ENCODE peak calls at places on chromosomes 3 and 15, in eight cellular contexts. N, S, Y, B, J, U, V and P are unnamed samples. For H3K4me1, the result is how much of the 10 kb centered on the place peaks cover.

GRCh38 chr3:173943264-173943663 is 545.7 kb downstream of the NLGN1 start:
- DNase-seq in N (no peak), S (no peak), Y (no peak), B (no peak), J (no peak), U (no peak), V (no peak), P (no peak)

GRCh38 chr3:52481819-52482521 is 13.2 kb upstream of the STAB1 start:
- DNase-seq in N (no peak), S (no peak), Y (peak), B (no peak), J (no peak), U (no peak), V (no peak), P (peak)

GRCh38 chr3:45887285-45887684 is 942 bp downstream of the CCR9 start:
- DNase-seq in N (no peak), S (no peak), Y (no peak), B (no peak), J (no peak), U (no peak), V (no peak), P (no peak)

GRCh38 chr3:158434412-158435038 is 136.5 kb upstream of the MLF1 start:
- DNase-seq in N (peak), S (peak), Y (no peak), B (peak), J (peak), U (peak), V (peak), P (peak)

GRCh38 chr3:87228316-87228715 is 1.2 kb downstream of the CHMP2B start:
- DNase-seq in N (no peak), S (no peak), Y (no peak), B (no peak), J (no peak), U (no peak), V (peak), P (no peak)

GRCh38 chr3:194281766-194282165 is 69.4 kb downstream of the CPN2 start:
- DNase-seq in N (no peak), S (no peak), Y (no peak), B (no peak), J (no peak), U (no peak), V (no peak), P (no peak)

GRCh38 chr3:177744873-177745646 is 547.8 kb upstream of the TBL1XR1 start:
- DNase-seq in N (no peak), S (peak), Y (no peak), B (no peak), J (no peak), U (no peak), V (no peak), P (no peak)

GRCh38 chr3:38907426-38907825 is 91.4 kb upstream of the SCN10A start:
- DNase-seq in N (no peak), S (no peak), Y (no peak), B (no peak), J (no peak), U (no peak), V (no peak), P (no peak)

GRCh38 chr3:160556141-160556540 is 9.2 kb downstream of the KPNA4 start:
- DNase-seq in N (no peak), S (no peak), Y (no peak), B (no peak), J (no peak), U (no peak), V (no peak), P (no peak)

GRCh38 chr3:135458539-135458938 is 507.0 kb upstream of the PPP2R3A start:
- DNase-seq in N (no peak), S (no peak), Y (no peak), B (no peak), J (no peak), U (no peak), V (no peak), P (no peak)

GRCh38 chr3:177624523-177625495 is 427.5 kb upstream of the TBL1XR1 start:
- DNase-seq in N (no peak), S (no peak), Y (no peak), B (no peak), J (no peak), U (no peak), V (peak), P (no peak)

GRCh38 chr3:149547954-149548728 is 73.6 kb downstream of the TM4SF4 start:
- DNase-seq in N (peak), S (peak), Y (peak), B (no peak), J (peak), U (peak), V (no peak), P (no peak)

GRCh38 chr3:142925140-142925539 is 36.3 kb upstream of the PCOLCE2 start:
- DNase-seq in N (no peak), S (no peak), Y (no peak), B (no peak), J (no peak), U (no peak), V (no peak), P (no peak)

GRCh38 chr15:92034227-92034626 is 180.7 kb downstream of the SLCO3A1 start:
- DNase-seq in N (no peak), S (no peak), Y (no peak), B (no peak), J (no peak), U (no peak), V (no peak), P (no peak)

GRCh38 chr3:882526-882925 is 210.3 kb upstream of the CNTN6 start:
- DNase-seq in N (no peak), S (no peak), Y (no peak), B (no peak), J (no peak), U (no peak), V (no peak), P (no peak)

GRCh38 chr3:126208618-126209256 is 28.4 kb upstream of the ALDH1L1 start:
- DNase-seq in N (peak), S (peak), Y (peak), B (peak), J (peak), U (peak), V (peak), P (no peak)

GRCh38 chr3:71446260-71446659 is 137.3 kb downstream of the FOXP1 start:
- DNase-seq in N (no peak), S (no peak), Y (no peak), B (no peak), J (no peak), U (no peak), V (no peak), P (no peak)

GRCh38 chr3:45524605-45525004 is 69.9 kb upstream of the LIMD1 start:
- DNase-seq in N (no peak), S (no peak), Y (no peak), B (no peak), J (no peak), U (no peak), V (no peak), P (no peak)

GRCh38 chr3:48423241-48423882 is 6.5 kb downstream of the PLXNB1 start:
- DNase-seq in N (no peak), S (no peak), Y (no peak), B (no peak), J (no peak), U (no peak), V (no peak), P (no peak)

GRCh38 chr15:86653344-86654192 is 573.9 kb downstream of the AGBL1 start:
- DNase-seq in N (no peak), S (no peak), Y (no peak), B (no peak), J (no peak), U (no peak), V (peak), P (no peak)

GRCh38 chr3:194196876-194197275 is 60.9 kb downstream of the HES1 start:
- DNase-seq in N (no peak), S (no peak), Y (no peak), B (no peak), J (no peak), U (no peak), V (no peak), P (no peak)

GRCh38 chr3:47612178-47612577 is 33.5 kb upstream of the CSPG5 start:
- DNase-seq in N (no peak), S (no peak), Y (no peak), B (no peak), J (no peak), U (no peak), V (no peak), P (no peak)

GRCh38 chr3:42750834-42751233 is 22.2 kb downstream of the CCDC13 start:
- DNase-seq in N (no peak), S (peak), Y (no peak), B (no peak), J (no peak), U (no peak), V (no peak), P (no peak)

GRCh38 chr3:129016366-129016724 is 15.2 kb downstream of the EFCC1 start:
- DNase-seq in N (no peak), S (peak), Y (no peak), B (no peak), J (no peak), U (no peak), V (peak), P (no peak)

GRCh38 chr3:46926871-46927717 is 49.5 kb downstream of the CCDC12 start:
- DNase-seq in N (no peak), S (peak), Y (peak), B (no peak), J (no peak), U (no peak), V (peak), P (no peak)

GRCh38 chr3:39166134-39166710 is 12.8 kb upstream of the CSRNP1 start:
- DNase-seq in N (no peak), S (no peak), Y (no peak), B (no peak), J (no peak), U (peak), V (no peak), P (no peak)

GRCh38 chr3:53845103-53845880 is 927 bp downstream of the CHDH start:
- DNase-seq in N (peak), S (peak), Y (peak), B (peak), J (peak), U (peak), V (peak), P (peak)

GRCh38 chr3:197394464-197395321 is 96.3 kb upstream of the DLG1 start:
- DNase-seq in N (peak), S (peak), Y (peak), B (peak), J (no peak), U (peak), V (peak), P (no peak)

GRCh38 chr3:186413615-186414415 is 51.8 kb upstream of the DGKG start:
- DNase-seq in N (no peak), S (peak), Y (peak), B (no peak), J (peak), U (peak), V (peak), P (no peak)

GRCh38 chr3:125052671-125053303 is 3.0 kb downstream of the HEG1 start:
- DNase-seq in N (no peak), S (no peak), Y (no peak), B (no peak), J (no peak), U (no peak), V (no peak), P (no peak)

GRCh38 chr3:42492508-42493080 is 9.8 kb upstream of the VIPR1 start:
- DNase-seq in N (peak), S (no peak), Y (no peak), B (no peak), J (no peak), U (no peak), V (no peak), P (no peak)

GRCh38 chr3:138941259-138941885 is 5.6 kb downstream of the FOXL2 start:
- DNase-seq in N (no peak), S (no peak), Y (no peak), B (peak), J (peak), U (no peak), V (peak), P (no peak)
- H3K4me1 ChIP-seq in N (half or more), S (half or more), Y (under half), B (under half), J (under half), U (under half), V (under half), P (under half)

GRCh38 chr3:69181592-69182211 is 59.3 kb upstream of the LMOD3 start:
- DNase-seq in N (no peak), S (no peak), Y (no peak), B (no peak), J (no peak), U (no peak), V (peak), P (no peak)
- H3K27ac ChIP-seq in N (no peak), S (peak), Y (no peak), B (no peak), J (no peak), U (no peak), V (no peak), P (no peak)

DNA sequence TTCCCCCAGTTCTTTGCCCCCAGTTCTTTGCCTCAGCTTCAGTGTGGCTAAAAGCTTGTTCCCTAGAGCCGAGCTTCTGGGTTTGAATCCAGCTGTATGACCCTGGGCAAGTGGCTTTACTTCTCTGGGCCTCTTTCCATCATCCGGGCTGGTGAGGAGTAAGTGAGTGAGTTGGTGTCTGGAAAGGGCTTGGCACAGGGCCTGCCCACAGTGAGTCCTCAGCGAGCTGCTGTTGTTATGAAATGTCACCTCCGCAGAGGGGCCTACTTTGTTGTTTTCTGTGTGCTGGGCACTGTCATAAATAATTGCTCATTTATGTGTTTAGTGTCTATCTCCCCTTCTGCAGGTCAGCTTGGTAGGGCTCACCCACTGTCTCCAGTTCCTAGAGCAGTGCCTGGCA is 31.7 kb downstream of the SLC6A6 start:
- DNase-seq in N (no peak), S (peak), Y (peak), B (no peak), J (no peak), U (no peak), V (no peak), P (no peak)
- H3K4me1 ChIP-seq in N (half or more), S (half or more), Y (half or more), B (under half), J (under half), U (under half), V (under half), P (under half)

GRCh38 chr3:99049164-99049563 is 147.7 kb upstream of the DCBLD2 start:
- DNase-seq in N (no peak), S (no peak), Y (no peak), B (no peak), J (no peak), U (no peak), V (no peak), P (no peak)
- H3K27ac ChIP-seq in N (no peak), S (no peak), Y (no peak), B (no peak), J (no peak), U (no peak), V (no peak), P (no peak)

GRCh38 chr3:36991147-36991546 is 1.8 kb downstream of the EPM2AIP1 start:
- DNase-seq in N (no peak), S (no peak), Y (no peak), B (no peak), J (no peak), U (no peak), V (no peak), P (no peak)
- H3K4me1 ChIP-seq in N (half or more), S (half or more), Y (half or more), B (under half), J (under half), U (under half), V (under half), P (under half)

DNA sequence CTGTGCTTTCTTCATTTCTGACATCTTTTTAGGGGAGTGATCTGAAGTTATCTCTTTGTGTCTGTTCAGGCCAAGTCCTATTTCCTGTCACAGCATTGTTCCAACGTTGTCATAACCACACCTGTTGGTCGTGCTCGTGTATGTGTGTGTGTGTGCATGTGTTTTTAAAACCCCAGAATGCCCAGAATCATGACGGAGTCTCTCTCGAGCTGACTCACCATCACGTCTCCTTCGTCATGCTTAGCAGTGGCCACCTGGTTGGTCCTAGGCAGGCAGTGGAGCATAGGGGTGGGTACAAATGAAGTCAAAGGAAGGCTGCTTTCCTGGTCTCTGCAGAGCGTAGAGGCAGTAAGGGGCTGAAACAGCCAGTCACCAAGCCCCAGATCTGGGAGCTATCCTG is 126.8 kb upstream of the ABHD17C start:
- DNase-seq in N (peak), S (no peak), Y (no peak), B (no peak), J (no peak), U (no peak), V (no peak), P (no peak)
- H3K27ac ChIP-seq in N (no peak), S (no peak), Y (no peak), B (no peak), J (no peak), U (no peak), V (no peak), P (no peak)

GRCh38 chr3:56917337-56917697 is 115.6 kb upstream of the ARHGEF3 start:
- DNase-seq in N (no peak), S (no peak), Y (no peak), B (no peak), J (no peak), U (no peak), V (no peak), P (no peak)

GRCh38 chr3:56916697-56917336 is 115.1 kb upstream of the ARHGEF3 start:
- DNase-seq in N (no peak), S (no peak), Y (no peak), B (no peak), J (no peak), U (no peak), V (no peak), P (no peak)

GRCh38 chr3:56919797-56920195 is 118.0 kb upstream of the ARHGEF3 start:
- DNase-seq in N (no peak), S (no peak), Y (no peak), B (no peak), J (no peak), U (no peak), V (no peak), P (no peak)

GRCh38 chr3:56919137-56919796 is 117.5 kb upstream of the ARHGEF3 start:
- DNase-seq in N (no peak), S (no peak), Y (no peak), B (no peak), J (no peak), U (no peak), V (no peak), P (no peak)

GRCh38 chr3:56917740-56918568 is 116.2 kb upstream of the ARHGEF3 start:
- DNase-seq in N (no peak), S (no peak), Y (no peak), B (no peak), J (no peak), U (no peak), V (no peak), P (no peak)
- H3K4me1 ChIP-seq in N (under half), S (half or more), Y (under half), B (under half), J (under half), U (under half), V (under half), P (under half)

GRCh38 chr15:41558400-41559238 is at the start of gene TYRO3:
- DNase-seq in N (peak), S (peak), Y (peak), B (no peak), J (peak), U (peak), V (peak), P (no peak)

GRCh38 chr15:41557673-41558399 is 1.2 kb upstream of the TYRO3 start:
- DNase-seq in N (peak), S (peak), Y (peak), B (peak), J (peak), U (peak), V (peak), P (no peak)

GRCh38 chr15:41559489-41560177 is 621 bp downstream of the TYRO3 start:
- DNase-seq in N (no peak), S (no peak), Y (peak), B (no peak), J (no peak), U (peak), V (no peak), P (no peak)

GRCh38 chr15:41561104-41561776 is 2.2 kb downstream of the TYRO3 start:
- DNase-seq in N (no peak), S (no peak), Y (peak), B (no peak), J (no peak), U (no peak), V (no peak), P (no peak)

DNA sequence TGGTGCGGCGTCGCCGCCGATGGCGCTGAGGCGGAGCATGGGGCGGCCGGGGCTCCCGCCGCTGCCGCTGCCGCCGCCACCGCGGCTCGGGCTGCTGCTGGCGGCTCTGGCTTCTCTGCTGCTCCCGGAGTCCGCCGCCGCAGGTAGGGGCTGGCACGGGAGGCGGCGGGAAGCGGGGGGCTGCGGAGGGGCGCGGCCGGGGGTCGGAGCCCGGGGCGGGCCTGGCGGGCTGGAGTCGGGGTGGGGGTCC is 152 bp downstream of the TYRO3 start:
- DNase-seq in N (no peak), S (no peak), Y (no peak), B (no peak), J (no peak), U (no peak), V (no peak), P (no peak)
- H3K27ac ChIP-seq in N (peak), S (no peak), Y (no peak), B (peak), J (no peak), U (peak), V (no peak), P (no peak)

GRCh38 chr15:65413760-65414144 is 9.0 kb downstream of the IGDCC4 start:
- DNase-seq in N (no peak), S (no peak), Y (no peak), B (no peak), J (no peak), U (no peak), V (no peak), P (no peak)

GRCh38 chr15:65412556-65412955 is 10.2 kb downstream of the IGDCC4 start:
- DNase-seq in N (no peak), S (no peak), Y (no peak), B (no peak), J (no peak), U (no peak), V (no peak), P (no peak)

GRCh38 chr15:65413051-65413759 is 9.5 kb downstream of the IGDCC4 start:
- DNase-seq in N (no peak), S (no peak), Y (no peak), B (no peak), J (no peak), U (no peak), V (no peak), P (no peak)

GRCh38 chr15:65416845-65417416 is 5.8 kb downstream of the IGDCC4 start:
- DNase-seq in N (peak), S (no peak), Y (peak), B (no peak), J (no peak), U (peak), V (no peak), P (peak)

DNA sequence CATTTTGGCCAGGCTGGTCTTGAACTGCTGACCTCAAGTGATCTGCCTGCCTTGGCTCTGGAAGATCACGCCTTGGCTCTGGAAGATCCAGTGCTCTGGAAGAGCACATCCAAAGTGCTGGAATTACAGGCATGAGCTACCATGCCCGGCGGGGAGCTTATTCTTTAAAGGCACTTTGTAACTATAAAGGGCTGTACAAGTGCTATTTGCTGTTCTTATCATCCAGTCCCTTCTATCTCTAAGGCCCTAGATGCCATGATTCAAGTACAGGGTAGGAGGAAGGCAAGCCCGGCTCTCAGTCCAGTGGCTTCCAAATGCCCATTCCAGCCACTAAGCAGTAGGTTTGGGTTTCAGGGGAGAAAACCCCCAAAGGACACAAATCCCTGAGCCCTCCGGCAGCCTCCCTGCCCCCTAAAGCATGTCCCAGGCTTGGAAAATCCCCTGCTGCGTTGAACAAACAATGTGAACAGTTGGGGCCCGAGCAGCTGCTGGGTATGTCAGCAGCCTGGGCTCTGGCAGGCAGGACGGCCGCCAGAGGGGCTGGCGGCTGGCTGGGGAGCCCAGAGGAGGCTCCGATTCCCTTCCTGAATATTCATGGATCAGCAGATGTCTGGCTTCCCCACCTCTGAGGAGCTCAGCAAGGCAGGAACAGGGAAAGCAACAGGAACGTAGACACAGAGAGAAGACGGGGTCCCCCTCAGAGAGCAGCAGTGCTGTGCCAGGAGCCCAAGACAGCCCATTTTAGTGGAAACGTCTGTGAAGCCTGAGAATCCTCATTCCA is 7.7 kb downstream of the IGDCC4 start:
- DNase-seq in N (no peak), S (no peak), Y (peak), B (no peak), J (peak), U (no peak), V (no peak), P (peak)
- H3K4me1 ChIP-seq in N (under half), S (under half), Y (under half), B (under half), J (under half), U (under half), V (under half), P (under half)

GRCh38 chr15:36598529-36599177 is 19.2 kb downstream of the CDIN1 start:
- DNase-seq in N (no peak), S (no peak), Y (no peak), B (no peak), J (no peak), U (no peak), V (no peak), P (no peak)
- H3K27ac ChIP-seq in N (peak), S (no peak), Y (peak), B (no peak), J (no peak), U (peak), V (no peak), P (no peak)